ENCODE peak calls at places on chromosomes 12 and 14, in five cellular contexts. One of them, this sample, is unnamed.

GRCh38 chr14:23537351-23538048 is 14.1 kb downstream of the ZFHX2 start:
- DNase-seq in A549: no peak
- DNase-seq in NB4: no peak
- DNase-seq in uterus: no peak
- DNase-seq in suprapubic skin: no peak
- DNase-seq in this sample: no peak

GRCh38 chr12:89355243-89356068 is 3.2 kb upstream of the DUSP6 start:
- DNase-seq in uterus: no peak
- DNase-seq in NB4: peak; percentile 36
- DNase-seq in A549: peak; percentile 40
- DNase-seq in suprapubic skin: no peak
- DNase-seq in this sample: no peak

GRCh38 chr12:12095016-12095415 is 24.3 kb downstream of the BCL2L14 start:
- DNase-seq in NB4: no peak
- DNase-seq in A549: no peak
- DNase-seq in uterus: no peak
- DNase-seq in suprapubic skin: no peak
- DNase-seq in this sample: no peak

GRCh38 chr12:24728366-24728765 is 220.5 kb downstream of the BCAT1 start:
- DNase-seq in A549: peak; percentile 10
- DNase-seq in suprapubic skin: no peak
- DNase-seq in NB4: peak; percentile 40
- DNase-seq in uterus: no peak
- DNase-seq in this sample: no peak

GRCh38 chr12:7439579-7440505 is 4.1 kb downstream of the CD163L1 start:
- DNase-seq in suprapubic skin: no peak
- DNase-seq in NB4: peak; percentile 83
- DNase-seq in A549: peak; percentile 53
- DNase-seq in uterus: no peak
- DNase-seq in this sample: no peak

GRCh38 chr14:50714452-50715073 is 46.5 kb upstream of the SAV1 start:
- DNase-seq in suprapubic skin: no peak
- DNase-seq in NB4: peak; percentile 51
- DNase-seq in A549: no peak
- DNase-seq in uterus: no peak
- DNase-seq in this sample: no peak

GRCh38 chr14:34662558-34663088 is 32.7 kb upstream of the SNX6 start:
- DNase-seq in A549: no peak
- DNase-seq in NB4: no peak
- DNase-seq in uterus: no peak
- DNase-seq in suprapubic skin: no peak
- DNase-seq in this sample: no peak

GRCh38 chr12:72365151-72365550 is 93.0 kb downstream of the TRHDE start:
- DNase-seq in A549: no peak
- DNase-seq in NB4: no peak
- DNase-seq in uterus: no peak
- DNase-seq in suprapubic skin: no peak
- DNase-seq in this sample: no peak

GRCh38 chr14:36820901-36821300 is 159.2 kb downstream of the PAX9 start:
- DNase-seq in uterus: no peak
- DNase-seq in A549: no peak
- DNase-seq in NB4: no peak
- DNase-seq in suprapubic skin: no peak
- DNase-seq in this sample: no peak

GRCh38 chr14:77284066-77284855 is 13.3 kb upstream of the NGB start:
- DNase-seq in A549: no peak
- DNase-seq in uterus: no peak
- DNase-seq in NB4: no peak
- DNase-seq in suprapubic skin: no peak
- DNase-seq in this sample: no peak

GRCh38 chr12:1329784-1330474 is 264.5 kb downstream of the FBXL14 start:
- DNase-seq in NB4: no peak
- DNase-seq in suprapubic skin: no peak
- DNase-seq in A549: no peak
- DNase-seq in uterus: no peak
- DNase-seq in this sample: no peak

GRCh38 chr12:119322324-119322723 is 12.2 kb upstream of the CCDC60 start:
- DNase-seq in A549: no peak
- DNase-seq in suprapubic skin: no peak
- DNase-seq in uterus: no peak
- DNase-seq in NB4: no peak
- DNase-seq in this sample: no peak

GRCh38 chr12:53287741-53288216 is 7.6 kb upstream of the PFDN5 start:
- DNase-seq in NB4: peak; percentile 72
- DNase-seq in uterus: peak; percentile 72
- DNase-seq in A549: peak; percentile 82
- DNase-seq in suprapubic skin: no peak
- DNase-seq in this sample: peak; percentile 26

GRCh38 chr14:31566456-31566855 is 5.3 kb downstream of the NUBPL start:
- DNase-seq in suprapubic skin: no peak
- DNase-seq in uterus: no peak
- DNase-seq in NB4: no peak
- DNase-seq in A549: no peak
- DNase-seq in this sample: no peak

GRCh38 chr14:36717363-36717762 is 55.7 kb downstream of the PAX9 start:
- DNase-seq in A549: no peak
- DNase-seq in uterus: no peak
- DNase-seq in NB4: no peak
- DNase-seq in suprapubic skin: no peak
- DNase-seq in this sample: no peak

GRCh38 chr14:59705245-59705644 is 128.6 kb upstream of the CCDC175 start:
- DNase-seq in suprapubic skin: no peak
- DNase-seq in uterus: no peak
- DNase-seq in A549: no peak
- DNase-seq in NB4: no peak
- DNase-seq in this sample: no peak

GRCh38 chr12:69240625-69240984 is 1.2 kb downstream of the CPSF6 start:
- DNase-seq in uterus: no peak
- DNase-seq in NB4: peak; percentile 45
- DNase-seq in A549: peak; percentile 13
- DNase-seq in suprapubic skin: no peak
- DNase-seq in this sample: no peak

GRCh38 chr14:57391609-57392195 is 1.3 kb downstream of the NAA30 start:
- DNase-seq in A549: no peak
- DNase-seq in uterus: no peak
- DNase-seq in NB4: peak; percentile 1
- DNase-seq in suprapubic skin: no peak
- DNase-seq in this sample: no peak

GRCh38 chr12:14774944-14775651 is 28.2 kb downstream of the WBP11 start:
- DNase-seq in NB4: peak; percentile 71
- DNase-seq in suprapubic skin: peak; percentile 81
- DNase-seq in uterus: peak; percentile 53
- DNase-seq in A549: peak; percentile 33
- DNase-seq in this sample: peak; percentile 27

GRCh38 chr14:103071544-103072251 is 12.3 kb upstream of the LBHD2 start:
- DNase-seq in suprapubic skin: no peak
- DNase-seq in A549: no peak
- DNase-seq in NB4: peak; percentile 28
- DNase-seq in uterus: no peak
- DNase-seq in this sample: no peak

GRCh38 chr12:88247241-88247643 is 105.1 kb downstream of the TMTC3 start:
- DNase-seq in suprapubic skin: no peak
- DNase-seq in NB4: no peak
- DNase-seq in uterus: no peak
- DNase-seq in A549: peak; percentile 10
- DNase-seq in this sample: no peak

GRCh38 chr12:118073768-118074167 is 12.8 kb upstream of the WSB2 start:
- DNase-seq in suprapubic skin: no peak
- DNase-seq in A549: no peak
- DNase-seq in NB4: no peak
- DNase-seq in uterus: no peak
- DNase-seq in this sample: no peak

GRCh38 chr14:63759454-63759853 is 31.6 kb upstream of the SGPP1 start:
- DNase-seq in suprapubic skin: no peak
- DNase-seq in uterus: no peak
- DNase-seq in NB4: no peak
- DNase-seq in A549: no peak
- DNase-seq in this sample: no peak

GRCh38 chr14:99426265-99426664 is 54.4 kb downstream of the SETD3 start:
- DNase-seq in uterus: no peak
- DNase-seq in NB4: no peak
- DNase-seq in suprapubic skin: no peak
- DNase-seq in A549: no peak
- DNase-seq in this sample: no peak

GRCh38 chr12:75706786-75707605 is 195.6 kb upstream of the KRR1 start:
- DNase-seq in uterus: no peak
- DNase-seq in NB4: no peak
- DNase-seq in A549: no peak
- DNase-seq in suprapubic skin: no peak
- DNase-seq in this sample: no peak

GRCh38 chr12:92002195-92002649 is 143.4 kb downstream of the BTG1 start:
- DNase-seq in A549: no peak
- DNase-seq in suprapubic skin: no peak
- DNase-seq in uterus: no peak
- DNase-seq in NB4: no peak
- DNase-seq in this sample: no peak

GRCh38 chr12:1531654-1532366 is 62.6 kb downstream of the FBXL14 start:
- DNase-seq in suprapubic skin: no peak
- DNase-seq in uterus: no peak
- DNase-seq in A549: no peak
- DNase-seq in NB4: no peak
- DNase-seq in this sample: no peak

DNA sequence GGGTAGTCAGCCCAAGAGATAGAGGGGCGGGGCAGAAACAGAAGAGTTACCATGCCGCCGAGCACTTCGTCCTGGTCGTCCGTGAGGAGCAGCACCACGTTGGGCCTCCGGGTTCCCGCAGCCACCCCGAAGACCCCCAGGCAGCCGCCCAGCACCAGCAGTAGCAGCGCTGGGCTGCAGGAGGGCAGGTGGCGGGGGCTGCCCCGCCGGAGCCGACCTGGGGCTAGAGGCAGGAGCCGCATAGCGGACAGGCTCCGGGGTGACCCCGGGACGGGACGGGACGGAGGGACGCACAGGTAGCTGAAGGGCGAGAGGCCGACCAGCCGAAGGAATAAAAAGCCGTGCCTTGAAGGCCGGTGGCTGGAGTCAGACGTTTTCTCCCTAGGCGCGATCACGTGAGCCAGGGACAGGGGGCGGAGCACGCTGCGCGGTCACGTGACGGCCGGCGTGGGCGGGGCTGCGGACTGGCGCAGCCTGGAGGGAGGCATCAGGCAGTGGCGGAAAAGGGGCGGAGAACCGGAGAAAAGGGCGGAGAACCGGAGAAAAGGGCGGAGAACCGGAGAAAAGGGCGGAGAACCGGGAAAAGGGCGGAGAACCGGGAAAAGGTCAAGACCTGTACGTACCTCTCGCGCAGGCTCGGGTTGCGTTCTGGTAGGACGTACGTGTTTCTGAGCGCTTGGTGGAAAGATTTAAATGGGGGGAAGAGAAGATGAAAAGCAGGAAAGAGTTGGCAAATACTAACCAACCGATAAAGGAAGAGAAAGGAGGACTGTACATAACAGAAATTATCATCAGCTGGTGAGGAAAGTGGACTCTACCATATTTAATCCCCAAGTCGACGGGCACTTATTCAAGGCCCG is at the start of gene GNS:
- DNase-seq in A549: peak; percentile 96
- DNase-seq in uterus: peak; percentile 99
- DNase-seq in NB4: peak; percentile 95
- DNase-seq in suprapubic skin: peak; percentile 97
- DNase-seq in this sample: peak; percentile 95
- TF ChIP-seq POLR2A in A549: peak; percentile 52
- TF ChIP-seq POLR2A in uterus: peak; percentile 64
- TF ChIP-seq POLR2A in NB4: peak; percentile 50
- TF ChIP-seq POLR2A in suprapubic skin: no peak
- TF ChIP-seq POLR2A in this sample: peak; percentile 36

GRCh38 chr14:78917462-78917861 is 747.3 kb downstream of the NRXN3 start:
- DNase-seq in suprapubic skin: no peak
- DNase-seq in NB4: no peak
- DNase-seq in A549: no peak
- DNase-seq in uterus: no peak
- DNase-seq in this sample: no peak

GRCh38 chr14:78927261-78927660 is 757.1 kb downstream of the NRXN3 start:
- DNase-seq in A549: no peak
- DNase-seq in uterus: no peak
- DNase-seq in NB4: no peak
- DNase-seq in suprapubic skin: no peak
- DNase-seq in this sample: no peak

DNA sequence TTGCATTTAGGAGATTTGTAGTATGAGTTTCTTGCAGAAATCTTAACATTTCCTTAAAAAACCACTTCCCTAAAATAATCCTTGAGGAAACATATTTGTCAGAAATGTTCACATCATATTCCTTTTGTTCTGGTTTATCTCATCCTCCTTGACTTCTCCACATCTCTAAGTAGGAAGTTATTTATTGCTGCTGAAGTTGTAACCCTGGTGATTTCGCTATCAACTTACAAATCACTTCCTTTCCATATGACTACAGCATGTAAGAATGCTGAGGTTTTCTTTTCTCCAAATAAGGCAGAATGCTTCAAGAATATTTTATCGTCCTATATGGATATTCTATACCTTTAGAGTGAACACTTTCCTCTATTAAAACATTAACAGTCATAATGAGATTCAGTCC is 751.7 kb downstream of the NRXN3 start:
- DNase-seq in A549: no peak
- DNase-seq in uterus: no peak
- DNase-seq in NB4: no peak
- DNase-seq in suprapubic skin: no peak
- DNase-seq in this sample: no peak
- TF ChIP-seq POLR2A in A549: no peak
- TF ChIP-seq POLR2A in uterus: no peak
- TF ChIP-seq POLR2A in NB4: no peak
- TF ChIP-seq POLR2A in suprapubic skin: no peak
- TF ChIP-seq POLR2A in this sample: no peak

GRCh38 chr12:132687211-132688164 is at the start of the genes POLE and PXMP2:
- DNase-seq in suprapubic skin: peak; percentile 97
- DNase-seq in A549: peak; percentile 97
- DNase-seq in uterus: peak; percentile 96
- DNase-seq in NB4: peak; percentile 99
- DNase-seq in this sample: peak; percentile 91
- TF ChIP-seq POLR2A in suprapubic skin: no peak
- TF ChIP-seq POLR2A in A549: peak; percentile 44
- TF ChIP-seq POLR2A in uterus: peak; percentile 60
- TF ChIP-seq POLR2A in NB4: peak; percentile 87
- TF ChIP-seq POLR2A in this sample: peak; percentile 74

DNA sequence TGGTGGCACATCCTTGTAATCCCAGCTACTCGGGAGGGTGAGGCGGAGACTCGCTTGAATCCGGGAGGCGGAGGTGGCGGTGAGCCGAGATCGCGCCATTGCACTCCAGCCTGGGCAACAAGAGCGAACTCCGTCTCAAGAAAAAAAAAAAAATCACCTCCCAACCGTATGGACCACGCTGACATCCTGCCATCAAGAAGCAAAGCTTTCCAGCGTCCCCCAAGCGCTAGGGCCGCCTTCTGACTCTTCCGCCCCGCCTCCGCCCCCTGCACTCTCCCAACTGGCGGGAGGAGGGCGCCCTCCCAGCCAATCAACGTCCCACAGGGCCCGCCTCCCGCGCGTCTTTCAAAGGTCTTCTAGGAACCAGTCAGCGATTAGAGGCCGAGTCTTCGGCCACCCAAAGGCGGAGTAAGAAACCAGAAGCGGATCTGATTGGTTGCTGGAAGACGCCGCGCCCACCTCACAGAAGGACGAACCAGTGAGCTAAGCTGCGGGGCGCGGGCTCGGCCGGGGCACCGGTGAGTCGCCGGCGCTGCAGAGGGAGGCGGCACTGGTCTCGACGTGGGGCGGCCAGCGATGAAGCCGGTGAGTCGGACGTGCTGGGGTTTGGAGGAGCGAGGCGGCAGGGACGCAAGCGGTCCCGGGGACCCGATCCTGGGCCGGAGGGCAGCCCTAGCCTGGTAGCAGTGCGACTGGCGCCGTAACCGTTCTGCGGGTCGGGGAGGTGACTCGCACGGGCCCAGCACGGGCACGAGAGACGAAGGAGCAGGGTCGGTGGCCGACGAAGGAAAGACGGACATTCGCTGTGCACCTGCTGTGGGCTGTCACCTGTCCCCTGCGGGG is at the start of gene CDKN3:
- DNase-seq in suprapubic skin: peak; percentile 99
- DNase-seq in NB4: peak; percentile 99
- DNase-seq in uterus: peak; percentile 97
- DNase-seq in A549: peak; percentile 97
- DNase-seq in this sample: peak; percentile 98
- TF ChIP-seq POLR2A in suprapubic skin: no peak
- TF ChIP-seq POLR2A in NB4: peak; percentile 62
- TF ChIP-seq POLR2A in uterus: peak; percentile 77
- TF ChIP-seq POLR2A in A549: peak; percentile 89
- TF ChIP-seq POLR2A in this sample: peak; percentile 58